ENCODE peak calls at places on chromosomes 13 and 19, in eight cellular contexts. V, N, Y, O, U, F, Z and A are unnamed samples.

GRCh38 chr19:40598918-40599307 is 2.3 kb upstream of the LTBP4 start:
- DNase-seq in V (no peak), Z (no peak), Y (no peak), U (peak; percentile 50), O (no peak), F (no peak), N (no peak), A (no peak)

GRCh38 chr19:38543807-38544568 is 73.8 kb downstream of the MAP4K1 start:
- DNase-seq in N (peak; percentile 76), U (peak; percentile 75), O (no peak), Z (peak; percentile 64), Y (peak; percentile 78), V (peak; percentile 59), F (peak; percentile 66), A (peak; percentile 44)

GRCh38 chr13:46006688-46007452 is 45.7 kb downstream of the ZC3H13 start:
- DNase-seq in Y (no peak), U (no peak), N (no peak), V (no peak), O (no peak), F (no peak), Z (no peak), A (no peak)

GRCh38 chr19:48498922-48499321 is 12.7 kb downstream of the LMTK3 start:
- DNase-seq in Y (no peak), V (no peak), N (no peak), Z (no peak), O (no peak), F (no peak), U (no peak), A (no peak)

GRCh38 chr19:46972301-46972700 is 47.3 kb upstream of the NPAS1 start:
- DNase-seq in V (no peak), Y (no peak), Z (no peak), N (no peak), U (no peak), F (no peak), O (no peak), A (no peak)

GRCh38 chr19:872266-872951 is 12.9 kb downstream of the CFD start:
- DNase-seq in Y (peak; percentile 70), N (peak; percentile 92), U (peak; percentile 88), F (no peak), Z (peak; percentile 90), O (peak; percentile 49), V (peak; percentile 93), A (peak; percentile 43)

GRCh38 chr13:94641432-94641941 is 39.8 kb downstream of the GPR180 start:
- DNase-seq in U (no peak), N (no peak), F (no peak), Z (no peak), Y (no peak), O (no peak), V (no peak), A (no peak)

GRCh38 chr13:38759390-38759789 is 72.5 kb downstream of the FREM2 start:
- DNase-seq in U (no peak), Z (no peak), V (no peak), O (no peak), F (no peak), Y (no peak), N (no peak), A (no peak)

GRCh38 chr13:72139192-72139591 is 272.2 kb upstream of the DACH1 start:
- DNase-seq in V (no peak), Z (no peak), N (no peak), O (no peak), U (no peak), F (no peak), Y (no peak), A (no peak)

GRCh38 chr19:10112895-10113591 is 1.6 kb downstream of the P2RY11 start:
- DNase-seq in N (peak; percentile 71), V (peak; percentile 62), F (no peak), O (peak; percentile 66), U (peak; percentile 94), Z (no peak), Y (no peak), A (no peak)

GRCh38 chr13:112814905-112815585 is 125.2 kb downstream of the ATP11A start:
- DNase-seq in V (no peak), O (no peak), N (no peak), Z (no peak), F (no peak), Y (no peak), U (no peak), A (peak; percentile 82)

GRCh38 chr13:108700421-108701170 is 71.2 kb downstream of the MYO16 start:
- DNase-seq in N (no peak), Y (no peak), F (no peak), O (no peak), U (no peak), V (no peak), Z (no peak), A (no peak)

GRCh38 chr13:58239774-58240268 is 608.3 kb downstream of the PCDH17 start:
- DNase-seq in Y (no peak), F (no peak), U (no peak), N (no peak), Z (no peak), V (no peak), O (no peak), A (no peak)

GRCh38 chr19:50890422-50891252 is 17.4 kb downstream of the KLK2 start:
- DNase-seq in N (no peak), Z (no peak), V (no peak), O (no peak), F (peak; percentile 29), Y (no peak), U (no peak), A (no peak)